ENCODE peak calls at places on chromosomes 5 and 9, in five cellular contexts. R is ovary, B is A549, T is stomach, O is HepG2. L is an unnamed sample.

GRCh38 chr5:140821375-140822280 is at the start of gene PCDHA5:
- DNase-seq in R (no peak), T (no peak), O (peak), B (peak), L (no peak)

GRCh38 chr5:145911164-145911563 is 25.2 kb upstream of the SH3RF2 start:
- DNase-seq in O (no peak), B (no peak), R (no peak), T (no peak), L (no peak)

GRCh38 chr5:154189819-154190651 is 498 bp upstream of the GALNT10 start:
- DNase-seq in R (peak), B (peak), T (peak), O (peak), L (peak)

GRCh38 chr5:102223542-102224444 is 72.3 kb downstream of the SLCO4C1 start:
- DNase-seq in B (peak), O (peak), T (no peak), R (no peak), L (no peak)

GRCh38 chr9:136122425-136123383 is 4.0 kb upstream of the TMEM250 start:
- DNase-seq in O (peak), R (peak), T (peak), B (peak), L (peak)

GRCh38 chr5:5275211-5275610 is 135.1 kb downstream of the ADAMTS16 start:
- DNase-seq in T (no peak), O (no peak), R (no peak), B (no peak), L (no peak)

GRCh38 chr9:124257865-124258764 is at the start of gene NEK6:
- DNase-seq in B (no peak), R (peak), O (no peak), T (peak), L (no peak)

GRCh38 chr5:54514269-54514668 is 3.3 kb upstream of the SNX18 start:
- DNase-seq in R (no peak), O (peak), B (peak), T (no peak), L (no peak)

GRCh38 chr5:172897691-172898512 is 61.3 kb upstream of the RPL26L1 start:
- DNase-seq in T (no peak), O (no peak), R (peak), B (peak), L (no peak)
- TF ChIP-seq EP300 in T (peak), O (no peak), R (no peak), B (peak), L (no peak)

GRCh38 chr5:79585129-79585528 is 27.1 kb upstream of the TENT2 start:
- DNase-seq in R (no peak), O (no peak), T (no peak), B (no peak), L (no peak)

GRCh38 chr5:79590395-79590999 is 21.7 kb upstream of the TENT2 start:
- DNase-seq in O (no peak), B (no peak), R (no peak), T (no peak), L (no peak)

GRCh38 chr5:79588645-79589044 is 23.6 kb upstream of the TENT2 start:
- DNase-seq in O (no peak), B (no peak), T (no peak), R (no peak), L (no peak)
- H3K4me3 ChIP-seq in O (no peak), B (no peak), T (no peak), R (no peak), L (no peak)

GRCh38 chr9:19048966-19049871 is at the start of gene RRAGA:
- DNase-seq in R (peak), O (peak), T (peak), B (peak), L (peak)
- TF ChIP-seq EP300 in R (no peak), O (no peak), T (no peak), B (no peak), L (no peak)

GRCh38 chr9:16436545-16436944 is 433.9 kb downstream of the BNC2 start:
- DNase-seq in O (no peak), B (no peak), T (no peak), R (no peak), L (no peak)
- H3K4me3 ChIP-seq in O (no peak), B (no peak), T (no peak), R (no peak), L (no peak)

GRCh38 chr9:89820337-89820736 is 215.5 kb downstream of the GADD45G start:
- DNase-seq in T (no peak), O (no peak), B (no peak), R (no peak), L (no peak)

GRCh38 chr9:89821081-89821480 is 216.3 kb downstream of the GADD45G start:
- DNase-seq in O (no peak), B (no peak), T (no peak), R (no peak), L (no peak)

GRCh38 chr9:89825648-89826047 is 220.8 kb downstream of the GADD45G start:
- DNase-seq in O (no peak), R (no peak), B (no peak), T (no peak), L (no peak)

GRCh38 chr9:89822996-89823395 is 218.2 kb downstream of the GADD45G start:
- DNase-seq in B (no peak), O (no peak), R (no peak), T (no peak), L (no peak)

DNA sequence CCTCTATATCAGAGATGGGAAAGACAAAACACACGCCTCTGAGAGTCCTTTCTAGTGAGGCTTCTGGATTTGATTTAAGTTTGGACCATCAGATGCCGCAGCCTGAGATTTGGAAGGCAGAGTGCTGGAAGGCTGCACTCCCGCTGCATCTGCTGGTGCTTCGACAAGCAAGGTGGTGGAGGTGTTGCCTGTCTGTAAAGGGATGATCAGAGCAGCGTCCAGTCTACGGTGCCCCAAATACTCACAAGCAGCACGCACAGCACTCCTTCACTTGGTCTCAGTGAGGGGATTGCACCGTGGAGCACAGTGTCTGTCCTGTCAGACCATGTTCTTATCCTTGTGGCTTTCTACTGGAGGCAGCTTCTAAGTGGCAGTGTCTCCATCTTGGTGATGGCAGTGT is 221.4 kb downstream of the GADD45G start:
- DNase-seq in T (no peak), O (no peak), B (no peak), R (no peak), L (no peak)
- TF ChIP-seq EP300 in T (no peak), O (no peak), B (no peak), R (no peak), L (no peak)

GRCh38 chr5:129966071-129966470 is 61.8 kb downstream of the CHSY3 start:
- DNase-seq in B (no peak), O (no peak), R (no peak), T (no peak), L (no peak)

GRCh38 chr5:129963359-129963758 is 59.1 kb downstream of the CHSY3 start:
- DNase-seq in R (no peak), T (no peak), O (no peak), B (no peak), L (no peak)

GRCh38 chr5:129960831-129961230 is 56.6 kb downstream of the CHSY3 start:
- DNase-seq in T (no peak), R (no peak), O (no peak), B (no peak), L (no peak)

DNA sequence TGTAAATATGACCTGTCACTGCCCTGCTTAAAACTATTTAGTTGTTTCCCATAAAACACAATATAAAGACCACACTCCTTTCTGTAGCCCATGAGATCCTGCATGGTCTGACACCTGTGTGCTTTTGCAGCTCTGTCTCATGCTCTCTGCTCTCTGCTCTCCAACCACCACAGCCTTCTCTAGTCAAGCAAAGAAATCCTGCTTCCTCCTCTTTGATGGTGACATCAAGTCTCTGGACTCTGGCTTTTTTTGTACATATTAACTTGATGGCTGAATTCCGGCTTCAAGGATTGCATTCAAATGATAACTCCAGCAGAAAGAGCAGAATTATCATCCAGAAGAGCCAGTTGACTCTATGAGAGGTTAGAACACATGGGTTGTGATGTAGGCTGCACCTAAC is 58.2 kb downstream of the CHSY3 start:
- DNase-seq in R (no peak), T (no peak), O (no peak), B (no peak), L (no peak)
- H3K4me3 ChIP-seq in R (no peak), T (no peak), O (no peak), B (no peak), L (no peak)

GRCh38 chr9:94908041-94908563 is 181.6 kb downstream of the AOPEP start:
- DNase-seq in B (peak), O (no peak), R (no peak), T (no peak), L (no peak)
- TF ChIP-seq EP300 in B (peak), O (no peak), R (no peak), T (no peak), L (no peak)

DNA sequence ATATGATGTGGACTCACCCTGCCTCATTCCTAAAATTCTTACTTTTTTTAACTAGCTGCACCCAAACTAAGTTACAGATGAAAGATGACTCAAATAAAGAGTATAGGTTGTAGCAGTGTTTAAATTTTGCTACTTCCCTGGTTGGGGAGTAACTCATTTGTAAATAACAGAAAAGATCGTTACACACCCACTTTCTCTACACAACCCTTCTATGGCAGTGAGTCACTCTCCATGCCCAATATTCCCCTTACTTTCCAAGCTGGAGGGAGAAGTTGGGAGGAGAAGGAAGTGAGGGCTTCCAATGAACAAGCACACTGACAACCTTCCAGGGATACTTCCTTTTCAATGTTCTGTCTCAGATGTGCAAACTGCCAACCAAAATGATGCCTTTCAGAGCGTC is 1.9 kb downstream of the RASEF start:
- DNase-seq in O (no peak), B (peak), T (no peak), R (no peak), L (no peak)
- H3K4me3 ChIP-seq in O (no peak), B (peak), T (peak), R (no peak), L (peak)